ENCODE peak calls at places on chromosome 22, in five cellular contexts. K, E, F, Y and M are unnamed samples.

GRCh38 chr22:36471341-36471821 is 10.1 kb downstream of the TXN2 start:
- DNase-seq in K (no peak), Y (peak; percentile 60), E (no peak), F (no peak), M (no peak)

GRCh38 chr22:27283714-27284113 is 517.8 kb downstream of the MN1 start:
- DNase-seq in E (no peak), F (no peak), K (no peak), Y (peak; percentile 1), M (no peak)

GRCh38 chr22:44676441-44677298 is 25.3 kb upstream of the PRR5 start:
- DNase-seq in Y (peak; percentile 13), F (no peak), E (no peak), K (no peak), M (no peak)

GRCh38 chr22:36853407-36854099 is 7.3 kb upstream of the NCF4 start:
- DNase-seq in E (peak; percentile 72), K (peak; percentile 82), F (peak; percentile 89), Y (peak; percentile 25), M (peak; percentile 51)

GRCh38 chr22:35322126-35322525 is 22.4 kb downstream of the TOM1 start:
- DNase-seq in E (no peak), Y (no peak), F (no peak), K (no peak), M (no peak)

GRCh38 chr22:35051791-35052190 is 14.2 kb upstream of the ISX start:
- DNase-seq in E (no peak), F (no peak), K (no peak), Y (no peak), M (no peak)

GRCh38 chr22:32590556-32590955 is 115.9 kb downstream of the FBXO7 start:
- DNase-seq in E (no peak), K (no peak), Y (peak; percentile 63), F (no peak), M (no peak)

GRCh38 chr22:45934659-45935341 is 42.2 kb downstream of the WNT7B start:
- DNase-seq in K (no peak), E (no peak), Y (peak; percentile 91), F (no peak), M (no peak)

GRCh38 chr22:43300891-43301676 is 42.1 kb downstream of the SCUBE1 start:
- DNase-seq in E (no peak), F (no peak), K (no peak), Y (no peak), M (no peak)

GRCh38 chr22:47534150-47535133 is 772.0 kb downstream of the TBC1D22A start:
- DNase-seq in K (no peak), F (no peak), E (no peak), Y (no peak), M (no peak)

GRCh38 chr22:44108076-44108475 is 72.6 kb upstream of the PARVG start:
- DNase-seq in E (no peak), F (no peak), Y (no peak), K (no peak), M (no peak)

GRCh38 chr22:31646186-31647019 is 15.6 kb downstream of the PISD start:
- DNase-seq in K (no peak), F (no peak), E (no peak), Y (peak; percentile 100), M (no peak)

GRCh38 chr22:19448076-19448607 is 631 bp upstream of the C22orf39 start:
- DNase-seq in F (peak; percentile 31), Y (peak; percentile 43), K (no peak), E (no peak), M (peak; percentile 31)

GRCh38 chr22:47618611-47619010 is 856.2 kb downstream of the TBC1D22A start:
- DNase-seq in E (no peak), K (no peak), F (no peak), Y (no peak), M (no peak)

GRCh38 chr22:17792289-17792688 is 18.0 kb upstream of the BID start:
- DNase-seq in E (no peak), K (no peak), Y (no peak), F (no peak), M (no peak)

GRCh38 chr22:43535741-43536140 is 123.9 kb downstream of the MPPED1 start:
- DNase-seq in E (no peak), Y (no peak), F (no peak), K (no peak), M (no peak)

GRCh38 chr22:26893711-26894110 is 236.3 kb downstream of the MIAT start:
- DNase-seq in F (no peak), E (no peak), K (no peak), Y (no peak), M (no peak)

GRCh38 chr22:27124336-27125023 is 467.1 kb downstream of the MIAT start:
- DNase-seq in E (no peak), K (no peak), F (no peak), Y (no peak), M (no peak)

GRCh38 chr22:45878051-45878764 is 98.8 kb downstream of the WNT7B start:
- DNase-seq in E (no peak), K (no peak), F (no peak), Y (no peak), M (no peak)

GRCh38 chr22:29157759-29158535 is 47.7 kb upstream of the EMID1 start:
- DNase-seq in E (no peak), F (no peak), K (no peak), Y (no peak), M (no peak)

GRCh38 chr22:38467438-38467903 is 425 bp upstream of the KDELR3 start:
- DNase-seq in Y (no peak), F (no peak), K (no peak), E (no peak), M (no peak)

GRCh38 chr22:50576070-50576469 is 2.2 kb downstream of the CPT1B start:
- DNase-seq in Y (peak; percentile 44), K (no peak), F (no peak), E (no peak), M (no peak)

GRCh38 chr22:47091921-47092700 is 329.7 kb downstream of the TBC1D22A start:
- DNase-seq in E (no peak), F (no peak), Y (no peak), K (no peak), M (no peak)

GRCh38 chr22:35037089-35037488 is 28.9 kb upstream of the ISX start:
- DNase-seq in Y (no peak), E (no peak), F (no peak), K (no peak), M (no peak)